ENCODE peak calls at places on chromosome 6, in seven cellular contexts. One of them, this sample, is unnamed.

GRCh38 chr6:158769696-158770446 is 49.3 kb downstream of the EZR start:
- DNase-seq in A549: no peak
- DNase-seq in sigmoid colon: peak; percentile 70
- DNase-seq in transverse colon: no peak
- DNase-seq in esophagus muscularis mucosa: no peak
- DNase-seq in K562: no peak
- DNase-seq in suprapubic skin: no peak
- DNase-seq in this sample: no peak

GRCh38 chr6:53641348-53641747 is 24.2 kb downstream of the KLHL31 start:
- DNase-seq in K562: no peak
- DNase-seq in suprapubic skin: no peak
- DNase-seq in A549: no peak
- DNase-seq in transverse colon: no peak
- DNase-seq in esophagus muscularis mucosa: no peak
- DNase-seq in sigmoid colon: no peak
- DNase-seq in this sample: no peak

GRCh38 chr6:38436726-38437465 is 202.8 kb downstream of the BTBD9 start:
- DNase-seq in esophagus muscularis mucosa: no peak
- DNase-seq in K562: no peak
- DNase-seq in A549: no peak
- DNase-seq in suprapubic skin: no peak
- DNase-seq in transverse colon: no peak
- DNase-seq in sigmoid colon: no peak
- DNase-seq in this sample: no peak

GRCh38 chr6:1263039-1263849 is 48.7 kb upstream of the FOXQ1 start:
- DNase-seq in esophagus muscularis mucosa: no peak
- DNase-seq in K562: no peak
- DNase-seq in transverse colon: no peak
- DNase-seq in A549: no peak
- DNase-seq in sigmoid colon: no peak
- DNase-seq in suprapubic skin: no peak
- DNase-seq in this sample: no peak

GRCh38 chr6:79813854-79814477 is 133.4 kb downstream of the ELOVL4 start:
- DNase-seq in A549: peak; percentile 8
- DNase-seq in K562: peak; percentile 50
- DNase-seq in sigmoid colon: peak; percentile 77
- DNase-seq in esophagus muscularis mucosa: no peak
- DNase-seq in transverse colon: peak; percentile 62
- DNase-seq in suprapubic skin: peak; percentile 72
- DNase-seq in this sample: peak; percentile 81

GRCh38 chr6:134669531-134669930 is 280.4 kb downstream of the ALDH8A1 start:
- DNase-seq in esophagus muscularis mucosa: no peak
- DNase-seq in K562: no peak
- DNase-seq in A549: no peak
- DNase-seq in transverse colon: no peak
- DNase-seq in suprapubic skin: no peak
- DNase-seq in sigmoid colon: no peak
- DNase-seq in this sample: no peak

GRCh38 chr6:96923400-96923799 is 1.1 kb upstream of the KLHL32 start:
- DNase-seq in K562: no peak
- DNase-seq in suprapubic skin: no peak
- DNase-seq in esophagus muscularis mucosa: no peak
- DNase-seq in transverse colon: no peak
- DNase-seq in sigmoid colon: no peak
- DNase-seq in A549: no peak
- DNase-seq in this sample: no peak

GRCh38 chr6:167396659-167397490 is 72.0 kb downstream of the TTLL2 start:
- DNase-seq in transverse colon: no peak
- DNase-seq in A549: no peak
- DNase-seq in suprapubic skin: no peak
- DNase-seq in K562: no peak
- DNase-seq in esophagus muscularis mucosa: no peak
- DNase-seq in sigmoid colon: no peak
- DNase-seq in this sample: no peak

GRCh38 chr6:140817176-140817575 is 1315.5 kb upstream of the GJE1 start:
- DNase-seq in A549: no peak
- DNase-seq in esophagus muscularis mucosa: no peak
- DNase-seq in suprapubic skin: no peak
- DNase-seq in transverse colon: no peak
- DNase-seq in K562: no peak
- DNase-seq in sigmoid colon: no peak
- DNase-seq in this sample: no peak

GRCh38 chr6:161561938-161562337 is 288.1 kb upstream of the AGPAT4 start:
- DNase-seq in suprapubic skin: no peak
- DNase-seq in K562: no peak
- DNase-seq in transverse colon: no peak
- DNase-seq in sigmoid colon: no peak
- DNase-seq in esophagus muscularis mucosa: no peak
- DNase-seq in A549: no peak
- DNase-seq in this sample: no peak

GRCh38 chr6:158161566-158162254 is 6.4 kb downstream of the SERAC1 start:
- DNase-seq in sigmoid colon: no peak
- DNase-seq in transverse colon: peak; percentile 25
- DNase-seq in esophagus muscularis mucosa: no peak
- DNase-seq in A549: no peak
- DNase-seq in suprapubic skin: no peak
- DNase-seq in K562: no peak
- DNase-seq in this sample: no peak

GRCh38 chr6:139996253-139996834 is 621.9 kb upstream of the CITED2 start:
- DNase-seq in A549: no peak
- DNase-seq in K562: no peak
- DNase-seq in sigmoid colon: no peak
- DNase-seq in transverse colon: no peak
- DNase-seq in esophagus muscularis mucosa: no peak
- DNase-seq in suprapubic skin: no peak
- DNase-seq in this sample: no peak

GRCh38 chr6:133343220-133343619 is 102.1 kb downstream of the EYA4 start:
- DNase-seq in sigmoid colon: no peak
- DNase-seq in K562: no peak
- DNase-seq in esophagus muscularis mucosa: no peak
- DNase-seq in transverse colon: no peak
- DNase-seq in A549: no peak
- DNase-seq in suprapubic skin: no peak
- DNase-seq in this sample: no peak

GRCh38 chr6:98824163-98824906 is 10.0 kb upstream of the POU3F2 start:
- DNase-seq in K562: no peak
- DNase-seq in sigmoid colon: no peak
- DNase-seq in esophagus muscularis mucosa: no peak
- DNase-seq in suprapubic skin: no peak
- DNase-seq in transverse colon: no peak
- DNase-seq in A549: no peak
- DNase-seq in this sample: no peak

GRCh38 chr6:108831104-108831503 is 17.1 kb upstream of the ARMC2 start:
- DNase-seq in A549: no peak
- DNase-seq in suprapubic skin: no peak
- DNase-seq in esophagus muscularis mucosa: no peak
- DNase-seq in K562: no peak
- DNase-seq in transverse colon: no peak
- DNase-seq in sigmoid colon: no peak
- DNase-seq in this sample: no peak

GRCh38 chr6:90025418-90026089 is 131.3 kb downstream of the GJA10 start:
- DNase-seq in sigmoid colon: no peak
- DNase-seq in transverse colon: no peak
- DNase-seq in suprapubic skin: no peak
- DNase-seq in esophagus muscularis mucosa: peak; percentile 45
- DNase-seq in A549: no peak
- DNase-seq in K562: no peak
- DNase-seq in this sample: no peak

GRCh38 chr6:43942011-43942442 is 172.0 kb downstream of the VEGFA start:
- DNase-seq in suprapubic skin: peak; percentile 35
- DNase-seq in K562: no peak
- DNase-seq in transverse colon: no peak
- DNase-seq in sigmoid colon: peak; percentile 28
- DNase-seq in esophagus muscularis mucosa: no peak
- DNase-seq in A549: no peak
- DNase-seq in this sample: no peak

GRCh38 chr6:105560611-105561066 is 157.8 kb upstream of the PREP start:
- DNase-seq in suprapubic skin: no peak
- DNase-seq in A549: no peak
- DNase-seq in sigmoid colon: no peak
- DNase-seq in K562: no peak
- DNase-seq in transverse colon: no peak
- DNase-seq in esophagus muscularis mucosa: no peak
- DNase-seq in this sample: no peak

GRCh38 chr6:38713812-38714211 is 1.3 kb upstream of the DNAH8 start:
- DNase-seq in K562: no peak
- DNase-seq in suprapubic skin: no peak
- DNase-seq in sigmoid colon: no peak
- DNase-seq in esophagus muscularis mucosa: no peak
- DNase-seq in A549: no peak
- DNase-seq in transverse colon: peak; percentile 34
- DNase-seq in this sample: no peak

GRCh38 chr6:146985111-146985510 is 219.1 kb upstream of the STXBP5 start:
- DNase-seq in K562: peak; percentile 43
- DNase-seq in sigmoid colon: no peak
- DNase-seq in A549: peak; percentile 8
- DNase-seq in esophagus muscularis mucosa: no peak
- DNase-seq in suprapubic skin: no peak
- DNase-seq in transverse colon: peak; percentile 8
- DNase-seq in this sample: no peak

GRCh38 chr6:52497652-52498408 is 77.7 kb downstream of the EFHC1 start:
- DNase-seq in transverse colon: peak; percentile 72
- DNase-seq in esophagus muscularis mucosa: no peak
- DNase-seq in A549: no peak
- DNase-seq in suprapubic skin: no peak
- DNase-seq in K562: no peak
- DNase-seq in sigmoid colon: peak; percentile 82
- DNase-seq in this sample: no peak

GRCh38 chr6:133724726-133725125 is 164.2 kb upstream of the TCF21 start:
- DNase-seq in esophagus muscularis mucosa: no peak
- DNase-seq in sigmoid colon: no peak
- DNase-seq in transverse colon: no peak
- DNase-seq in A549: no peak
- DNase-seq in suprapubic skin: no peak
- DNase-seq in K562: no peak
- DNase-seq in this sample: no peak

DNA sequence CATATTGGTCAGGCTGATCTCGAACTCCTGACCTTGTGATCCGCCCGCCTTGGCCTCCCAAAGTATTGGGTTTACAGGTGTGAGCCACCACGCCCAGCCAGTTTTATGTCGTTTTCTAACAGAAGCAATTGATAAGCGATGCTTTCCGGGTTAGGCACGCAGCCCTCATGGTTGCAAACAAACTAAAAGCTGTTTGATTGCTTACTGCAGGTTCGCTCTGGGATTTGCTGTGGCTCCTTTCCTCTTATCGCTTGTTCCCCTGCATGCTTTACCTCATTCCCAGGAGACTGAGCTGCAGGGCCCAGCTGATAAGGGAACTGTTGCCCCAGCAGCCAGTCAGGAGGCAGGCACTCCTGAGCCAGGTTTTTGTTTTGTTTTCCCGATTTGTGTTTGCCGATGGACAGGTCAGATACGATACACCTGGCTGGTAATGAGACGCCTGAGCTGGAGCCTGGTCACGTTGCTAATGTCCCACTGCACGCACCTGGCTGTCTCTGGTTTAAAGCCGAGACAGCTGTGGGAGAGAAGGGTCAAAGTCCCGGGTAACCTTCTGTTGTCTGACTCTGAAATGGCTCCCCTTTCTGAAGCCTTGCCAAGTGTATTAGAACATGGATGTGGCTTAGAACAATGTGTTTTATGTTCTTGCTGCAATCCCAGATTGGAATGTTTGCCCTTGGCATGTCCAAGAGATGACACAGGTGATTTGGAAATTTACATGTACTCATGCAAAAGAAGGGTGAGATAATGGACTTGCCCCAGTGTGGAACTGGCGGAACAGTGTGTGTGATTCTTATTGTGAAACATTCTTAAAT is 19.9 kb downstream of the DSP start:
- DNase-seq in suprapubic skin: no peak
- DNase-seq in esophagus muscularis mucosa: no peak
- DNase-seq in K562: peak; percentile 59
- DNase-seq in sigmoid colon: no peak
- DNase-seq in A549: no peak
- DNase-seq in transverse colon: peak; percentile 83
- DNase-seq in this sample: peak; percentile 90
- TF ChIP-seq EP300 in suprapubic skin: no peak
- TF ChIP-seq EP300 in esophagus muscularis mucosa: no peak
- TF ChIP-seq EP300 in K562: peak; percentile 23
- TF ChIP-seq EP300 in sigmoid colon: no peak
- TF ChIP-seq EP300 in A549: no peak
- TF ChIP-seq EP300 in transverse colon: peak; percentile 70
- TF ChIP-seq EP300 in this sample: no peak

DNA sequence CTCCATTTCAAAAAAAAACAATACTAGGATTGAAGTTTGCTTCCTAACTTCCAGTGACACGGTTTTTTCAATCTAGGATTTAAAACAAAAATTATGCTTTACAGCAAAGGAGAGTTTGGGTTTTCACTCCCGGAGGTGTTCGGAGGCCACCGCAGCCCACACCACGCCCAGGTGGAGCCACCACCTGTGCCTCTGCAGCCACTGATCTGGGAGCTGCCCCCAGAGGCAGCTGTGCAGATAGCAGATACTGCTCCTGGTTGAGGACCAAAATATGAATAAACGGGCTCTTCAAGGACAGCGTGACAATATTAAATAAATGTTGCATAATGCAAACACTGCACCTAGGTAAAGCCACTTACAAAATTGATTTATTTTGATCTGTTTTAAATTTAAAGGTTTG is 30.2 kb downstream of the DLL1 start:
- DNase-seq in A549: peak; percentile 26
- DNase-seq in sigmoid colon: peak; percentile 17
- DNase-seq in suprapubic skin: no peak
- DNase-seq in transverse colon: no peak
- DNase-seq in K562: peak; percentile 53
- DNase-seq in esophagus muscularis mucosa: no peak
- DNase-seq in this sample: no peak
- TF ChIP-seq CTCF in A549: no peak
- TF ChIP-seq CTCF in sigmoid colon: no peak
- TF ChIP-seq CTCF in suprapubic skin: no peak
- TF ChIP-seq CTCF in transverse colon: no peak
- TF ChIP-seq CTCF in K562: peak; percentile 48
- TF ChIP-seq CTCF in esophagus muscularis mucosa: no peak
- TF ChIP-seq CTCF in this sample: no peak

DNA sequence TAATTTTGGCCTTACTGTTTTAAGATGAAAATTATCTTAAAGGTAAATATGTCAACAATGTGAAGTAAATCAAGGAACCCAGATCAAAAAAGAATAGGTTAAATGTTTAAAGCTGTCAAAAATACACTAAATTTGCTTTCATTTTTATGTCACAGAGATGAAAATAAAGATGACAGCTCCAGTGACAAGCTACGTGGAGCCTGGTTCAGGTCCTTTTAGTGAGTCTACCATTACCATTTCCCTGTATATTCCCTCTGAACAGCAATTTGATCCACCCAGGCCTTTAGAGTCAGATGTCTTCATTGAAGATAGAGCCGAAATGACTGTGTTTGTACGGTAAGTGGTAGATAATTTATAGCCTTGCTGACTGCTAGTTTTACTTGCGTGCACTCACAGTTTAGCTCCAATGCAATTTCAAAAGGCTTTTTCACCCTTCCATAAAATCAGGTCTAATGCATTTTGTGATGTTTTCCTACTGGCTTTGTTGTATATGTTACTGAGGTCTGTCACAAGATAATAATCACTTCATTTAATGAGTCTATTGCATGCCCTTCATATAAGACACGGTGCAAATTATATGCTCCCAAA is 1.9 kb downstream of the HEBP2 start:
- DNase-seq in suprapubic skin: no peak
- DNase-seq in esophagus muscularis mucosa: no peak
- DNase-seq in A549: no peak
- DNase-seq in sigmoid colon: no peak
- DNase-seq in transverse colon: no peak
- DNase-seq in K562: no peak
- DNase-seq in this sample: no peak
- TF ChIP-seq EP300 in suprapubic skin: no peak
- TF ChIP-seq EP300 in esophagus muscularis mucosa: no peak
- TF ChIP-seq EP300 in A549: no peak
- TF ChIP-seq EP300 in sigmoid colon: no peak
- TF ChIP-seq EP300 in transverse colon: no peak
- TF ChIP-seq EP300 in K562: no peak
- TF ChIP-seq EP300 in this sample: no peak

GRCh38 chr6:110392727-110393126 is 22.6 kb downstream of the DDO start:
- DNase-seq in K562: no peak
- DNase-seq in suprapubic skin: no peak
- DNase-seq in transverse colon: no peak
- DNase-seq in sigmoid colon: no peak
- DNase-seq in A549: no peak
- DNase-seq in esophagus muscularis mucosa: no peak
- DNase-seq in this sample: no peak
- TF ChIP-seq CTCF in K562: no peak
- TF ChIP-seq CTCF in suprapubic skin: no peak
- TF ChIP-seq CTCF in transverse colon: no peak
- TF ChIP-seq CTCF in sigmoid colon: no peak
- TF ChIP-seq CTCF in A549: no peak
- TF ChIP-seq CTCF in esophagus muscularis mucosa: no peak
- TF ChIP-seq CTCF in this sample: no peak

This sample was measured in stomach.